ENCODE peak calls at places on chromosomes 16 and 17, in four cellular contexts. N is amniotic stem cell, H is progenitor cell of endocrine pancreas, G is GM10248. D is an unnamed sample.

GRCh38 chr16:11783319-11784047 is 13.6 kb downstream of the ZC3H7A start:
- DNase-seq in N (no peak), H (no peak), G (peak), D (no peak)

GRCh38 chr16:66548068-66548467 is 1.9 kb downstream of the TK2 start:
- DNase-seq in N (no peak), H (no peak), G (no peak), D (no peak)

GRCh38 chr16:27671410-27671809 is 121.5 kb downstream of the KATNIP start:
- DNase-seq in N (no peak), H (no peak), G (no peak), D (no peak)

GRCh38 chr16:1441391-1441829 is 2.9 kb downstream of the CCDC154 start:
- DNase-seq in N (no peak), H (no peak), G (no peak), D (no peak)

GRCh38 chr16:85521737-85522042 is 91.4 kb upstream of the GSE1 start:
- DNase-seq in N (no peak), H (no peak), G (no peak), D (no peak)

GRCh38 chr17:364766-365165 is 12.2 kb upstream of the RPH3AL start:
- DNase-seq in N (no peak), H (no peak), G (no peak), D (no peak)

GRCh38 chr16:75248536-75249380 is 2.7 kb downstream of the BCAR1 start:
- DNase-seq in N (no peak), H (no peak), G (no peak), D (no peak)

GRCh38 chr17:56172517-56172982 is 19.3 kb downstream of the ANKFN1 start:
- DNase-seq in N (no peak), H (no peak), G (no peak), D (no peak)

GRCh38 chr17:66275651-66276050 is 26.8 kb upstream of the PRKCA start:
- DNase-seq in N (peak), H (no peak), G (no peak), D (peak)

GRCh38 chr17:36777118-36777517 is 160.2 kb upstream of the LHX1 start:
- DNase-seq in N (no peak), H (no peak), G (no peak), D (no peak)

GRCh38 chr17:8696456-8696855 is 48.2 kb downstream of the CCDC42 start:
- DNase-seq in N (no peak), H (no peak), G (no peak), D (no peak)

GRCh38 chr17:77140878-77141767 is at the start of gene SEC14L1:
- DNase-seq in N (no peak), H (peak), G (no peak), D (no peak)

GRCh38 chr16:11586856-11587642 is at the start of gene LITAF:
- DNase-seq in N (peak), H (peak), G (peak), D (no peak)

GRCh38 chr16:84425696-84426095 is 57.4 kb downstream of the ATP2C2 start:
- DNase-seq in N (no peak), H (no peak), G (no peak), D (no peak)

GRCh38 chr16:17177968-17178880 is 292.5 kb downstream of the XYLT1 start:
- DNase-seq in N (no peak), H (no peak), G (no peak), D (no peak)

GRCh38 chr17:38403491-38403890 is 24.8 kb upstream of the ARHGAP23 start:
- DNase-seq in N (no peak), H (no peak), G (no peak), D (no peak)

GRCh38 chr17:74512624-74513084 is 18.6 kb downstream of the CD300LB start:
- DNase-seq in N (no peak), H (no peak), G (peak), D (no peak)

D was measured in AG04450.